ENCODE peak calls at places on chromosomes 7 and 10, in four cellular contexts. T is lower lobe of right lung, G is K562, D is GM23338. O is an unnamed sample. For H3K4me1, the result is how much of the 10 kb centered on the place peaks cover.

GRCh38 chr7:98284335-98285036 is 3.0 kb downstream of the BRI3 start:
- DNase-seq in T (peak), G (no peak), D (no peak), O (peak)

GRCh38 chr10:25972631-25973030 is 38.6 kb downstream of the MYO3A start:
- DNase-seq in T (no peak), G (no peak), D (no peak), O (no peak)

GRCh38 chr7:43071604-43072003 is 40.8 kb upstream of the HECW1 start:
- DNase-seq in T (no peak), G (peak), D (peak), O (no peak)

GRCh38 chr10:105700327-105700726 is 1059.2 kb downstream of the SORCS3 start:
- DNase-seq in G (no peak), D (peak), T (no peak), O (no peak)

GRCh38 chr10:77531441-77532001 is 106.1 kb downstream of the KCNMA1 start:
- DNase-seq in D (no peak), G (peak), T (peak), O (peak)

GRCh38 chr7:138584696-138585095 is 116.5 kb downstream of the SVOPL start:
- DNase-seq in T (no peak), G (no peak), D (no peak), O (no peak)

GRCh38 chr10:47060356-47060755 is 149.1 kb downstream of the PTPN20 start:
- DNase-seq in D (no peak), G (no peak), T (no peak), O (no peak)

GRCh38 chr10:106474891-106475290 is 689.6 kb downstream of the SORCS1 start:
- DNase-seq in G (no peak), T (no peak), D (no peak), O (no peak)

GRCh38 chr7:155147172-155147571 is 77.0 kb downstream of the HTR5A start:
- DNase-seq in D (no peak), T (no peak), G (no peak), O (no peak)

GRCh38 chr10:13462551-13462950 is 66.3 kb downstream of the BEND7 start:
- DNase-seq in D (no peak), G (no peak), T (no peak), O (no peak)

GRCh38 chr10:132151951-132152505 is 34.7 kb upstream of the DPYSL4 start:
- DNase-seq in D (no peak), T (peak), G (no peak), O (no peak)

GRCh38 chr7:17090751-17091150 is 207.7 kb upstream of the AHR start:
- DNase-seq in G (no peak), D (no peak), T (no peak), O (no peak)

GRCh38 chr7:124029789-124030188 is 3.1 kb downstream of the TMEM229A start:
- DNase-seq in G (no peak), T (no peak), D (peak), O (no peak)

GRCh38 chr7:71846160-71846559 is 566.0 kb downstream of the CALN1 start:
- DNase-seq in G (peak), T (no peak), D (peak), O (no peak)

GRCh38 chr7:36191292-36191920 is 38.4 kb downstream of the EEPD1 start:
- DNase-seq in D (no peak), G (no peak), T (no peak), O (no peak)
- H3K4me3 ChIP-seq in D (no peak), G (no peak), T (no peak), O (no peak)

GRCh38 chr10:103111031-103111917 is 81.8 kb downstream of the NT5C2 start:
- DNase-seq in D (peak), G (no peak), T (no peak), O (no peak)

GRCh38 chr10:103111918-103112877 is 80.9 kb downstream of the NT5C2 start:
- DNase-seq in G (no peak), D (no peak), T (no peak), O (no peak)

GRCh38 chr10:103106556-103106955 is 86.5 kb downstream of the NT5C2 start:
- DNase-seq in G (no peak), D (no peak), T (no peak), O (no peak)

GRCh38 chr10:103114876-103115275 is 78.2 kb downstream of the NT5C2 start:
- DNase-seq in D (no peak), T (no peak), G (no peak), O (no peak)

GRCh38 chr10:103110407-103110806 is 82.7 kb downstream of the NT5C2 start:
- DNase-seq in T (no peak), G (no peak), D (no peak), O (no peak)
- H3K4me1 ChIP-seq in T (under half), G (under half), D (under half), O (under half)

GRCh38 chr10:70283071-70283444 is 746 bp downstream of the NPFFR1 start:
- DNase-seq in D (no peak), G (no peak), T (no peak), O (no peak)

GRCh38 chr10:70284542-70285150 is 842 bp upstream of the NPFFR1 start:
- DNase-seq in D (no peak), G (no peak), T (no peak), O (no peak)

GRCh38 chr10:70285432-70285831 is 1.6 kb upstream of the NPFFR1 start:
- DNase-seq in D (no peak), T (no peak), G (no peak), O (no peak)

GRCh38 chr10:70286616-70287015 is 2.8 kb upstream of the NPFFR1 start:
- DNase-seq in G (no peak), D (no peak), T (no peak), O (no peak)

DNA sequence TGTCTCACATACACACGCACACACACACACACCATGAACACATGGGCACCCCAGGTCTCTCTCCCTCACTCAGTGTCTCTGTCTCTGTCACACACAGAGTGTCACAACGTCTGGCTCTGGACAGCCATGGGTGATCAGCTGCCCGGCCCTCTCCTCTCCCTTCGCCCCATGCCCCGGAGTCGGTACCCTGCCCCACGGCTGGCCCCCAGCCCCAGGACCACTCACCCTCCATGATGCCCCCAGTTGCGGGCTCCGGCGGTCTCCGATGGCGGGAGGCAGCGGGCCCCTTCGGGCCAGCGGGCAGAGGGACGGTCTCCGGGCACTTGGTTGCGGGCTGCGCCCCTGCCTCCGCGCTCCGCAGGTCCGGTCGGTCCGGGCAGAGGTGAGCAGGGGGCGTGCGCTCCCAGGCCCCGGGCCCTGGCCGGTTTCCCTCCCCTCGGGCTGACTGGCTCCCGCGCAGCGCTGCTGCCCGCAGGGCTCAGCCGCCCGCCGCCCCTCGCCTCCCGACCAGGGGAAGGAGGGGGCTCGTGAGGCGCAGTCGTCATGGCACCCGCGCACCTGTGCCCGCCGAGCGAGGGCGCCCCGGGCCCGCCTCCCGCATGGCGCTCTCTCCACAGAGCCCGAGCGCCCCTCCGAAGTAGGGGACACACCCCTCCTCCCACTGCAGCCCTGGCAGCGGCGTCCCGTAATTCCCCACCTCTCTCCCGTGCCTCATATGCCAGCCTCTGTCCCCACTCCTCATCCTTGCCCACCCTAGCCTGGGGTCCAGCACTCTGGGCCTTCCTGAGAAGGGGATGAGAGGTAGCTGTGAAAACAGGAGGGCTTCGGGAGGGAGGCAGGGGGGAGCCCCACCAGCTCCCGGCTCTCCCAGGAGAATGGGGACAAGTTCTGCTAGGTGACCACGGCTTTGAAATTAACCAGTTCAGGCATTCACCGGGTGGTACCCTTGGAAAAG is at the start of gene NPFFR1:
- DNase-seq in T (no peak), D (peak), G (no peak), O (no peak)
- TF ChIP-seq CTCF in T (no peak), D (peak), G (no peak), O (no peak)

DNA sequence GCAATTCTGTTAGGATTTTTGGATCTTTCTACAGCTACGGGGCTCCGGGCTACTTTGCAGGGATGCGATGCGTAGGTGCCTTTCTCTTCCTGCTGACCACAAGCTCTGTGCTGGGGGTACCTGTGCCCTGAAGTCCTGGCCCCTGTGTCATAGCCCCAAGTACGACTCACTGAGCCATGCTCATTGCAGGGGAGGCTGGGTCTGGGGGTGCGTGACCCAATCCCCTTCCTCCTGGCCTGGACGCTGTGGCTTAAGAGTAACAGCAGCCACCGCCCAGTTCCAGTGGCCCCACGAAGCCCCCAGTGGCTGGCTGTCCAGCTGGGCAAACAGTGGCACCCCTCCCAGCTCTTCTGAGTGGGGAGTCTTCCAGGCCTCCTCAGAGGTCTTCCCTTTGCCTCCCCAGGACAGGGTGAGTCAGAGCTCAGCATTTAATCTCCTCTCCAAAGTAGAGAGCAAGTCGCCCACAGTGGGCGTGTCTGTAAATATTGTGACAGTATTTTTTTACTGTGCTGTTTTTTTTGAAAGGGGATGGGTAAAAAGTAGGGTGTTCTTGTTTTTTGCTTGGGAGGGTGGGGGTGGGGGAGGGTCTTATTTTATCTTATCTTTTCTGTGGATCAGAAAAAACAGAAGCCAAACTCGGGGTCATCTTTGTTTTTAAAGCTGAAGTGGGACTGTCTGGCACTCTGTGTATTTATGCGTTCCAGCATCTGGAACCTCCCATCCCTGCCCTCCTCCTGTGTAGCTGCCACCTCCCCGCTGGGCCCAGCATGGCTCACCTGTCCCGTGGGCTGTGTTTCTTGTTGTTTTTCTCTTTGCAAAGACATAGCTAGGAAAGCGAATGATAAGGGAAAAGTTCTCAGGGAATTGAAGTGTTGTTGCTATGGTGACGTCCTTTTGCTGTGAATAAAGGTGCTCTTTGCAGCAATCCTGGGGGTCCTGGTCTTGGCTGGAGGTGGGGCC is 8.2 kb downstream of the LFNG start:
- DNase-seq in T (peak), D (no peak), G (peak), O (no peak)
- H3K4me3 ChIP-seq in T (no peak), D (no peak), G (no peak), O (no peak)

GRCh38 chr7:19110026-19110777 is 7.2 kb downstream of the TWIST1 start:
- DNase-seq in G (no peak), T (no peak), D (peak), O (no peak)
- H3K4me1 ChIP-seq in G (under half), T (under half), D (half or more), O (under half)

O was measured in right atrium auricular region.